ENCODE peak calls at places on chromosomes 7 and 10, in four cellular contexts. B is fibroblast of lung, D is neuronal stem cell, Y is MM.1S. A is an unnamed sample.
A peak's percentile ranks its signal among the peaks of the same experiment; 100 is the strongest.

GRCh38 chr7:16708496-16708895 is 45.1 kb upstream of the TSPAN13 start:
- DNase-seq in B (peak; percentile 44), D (no peak), Y (no peak), A (no peak)

GRCh38 chr7:105647591-105647990 is 66.3 kb upstream of the EFCAB10 start:
- DNase-seq in B (no peak), D (no peak), Y (no peak), A (no peak)

GRCh38 chr7:73615886-73616285 is 8.4 kb downstream of the MLXIPL start:
- DNase-seq in B (no peak), D (no peak), Y (no peak), A (peak; percentile 55)

GRCh38 chr7:32179567-32179966 is 109.4 kb upstream of the PDE1C start:
- DNase-seq in B (peak; percentile 71), D (no peak), Y (no peak), A (no peak)

GRCh38 chr7:150340024-150340749 is 1.2 kb downstream of the RARRES2 start:
- DNase-seq in B (peak; percentile 82), D (no peak), Y (no peak), A (no peak)

GRCh38 chr10:132328130-132328529 is 3.9 kb upstream of the LRRC27 start:
- DNase-seq in B (no peak), D (no peak), Y (no peak), A (no peak)

GRCh38 chr7:85602196-85602595 is 415.3 kb upstream of the SEMA3D start:
- DNase-seq in B (peak; percentile 18), D (no peak), Y (no peak), A (no peak)

GRCh38 chr10:95236068-95236903 is 42.2 kb downstream of the ACSM6 start:
- DNase-seq in B (peak; percentile 88), D (no peak), Y (peak; percentile 66), A (no peak)

GRCh38 chr7:92794386-92794785 is 42.0 kb downstream of the CDK6 start:
- DNase-seq in B (no peak), D (no peak), Y (no peak), A (no peak)

GRCh38 chr7:30596043-30596641 is 1.5 kb downstream of the GARS1 start:
- DNase-seq in B (peak; percentile 40), D (no peak), Y (peak; percentile 43), A (peak; percentile 68)

GRCh38 chr7:133691727-133692450 is 435.3 kb upstream of the LRGUK start:
- DNase-seq in B (no peak), D (no peak), Y (no peak), A (no peak)

GRCh38 chr7:24504871-24505270 is 68.4 kb upstream of the PALS2 start:
- DNase-seq in B (no peak), D (no peak), Y (no peak), A (no peak)

GRCh38 chr7:15556706-15557105 is 5.1 kb downstream of the AGMO start:
- DNase-seq in B (no peak), D (no peak), Y (no peak), A (no peak)

GRCh38 chr7:138207555-138207971 is 131.3 kb downstream of the AKR1D1 start:
- DNase-seq in B (no peak), D (no peak), Y (no peak), A (no peak)

GRCh38 chr10:34721201-34721840 is 93.8 kb downstream of the PARD3 start:
- DNase-seq in B (peak; percentile 88), D (no peak), Y (peak; percentile 90), A (no peak)

GRCh38 chr7:31791881-31792280 is 104.9 kb downstream of the PPP1R17 start:
- DNase-seq in B (peak; percentile 36), D (no peak), Y (no peak), A (no peak)

GRCh38 chr7:117283371-117283770 is 39.5 kb downstream of the WNT2 start:
- DNase-seq in B (peak; percentile 98), D (no peak), Y (no peak), A (no peak)

GRCh38 chr10:84469470-84469869 is 141.1 kb downstream of the CCSER2 start:
- DNase-seq in B (peak; percentile 30), D (no peak), Y (no peak), A (no peak)

GRCh38 chr7:108097703-108098102 is 32.5 kb downstream of the LAMB4 start:
- DNase-seq in B (no peak), D (no peak), Y (no peak), A (peak; percentile 45)

GRCh38 chr10:13056461-13057077 is 43.4 kb upstream of the OPTN start:
- DNase-seq in B (peak; percentile 12), D (no peak), Y (no peak), A (no peak)

GRCh38 chr7:95052692-95053091 is 145.3 kb downstream of the PPP1R9A start:
- DNase-seq in B (no peak), D (no peak), Y (no peak), A (no peak)

GRCh38 chr10:13920031-13920430 is 333.3 kb downstream of the PRPF18 start:
- DNase-seq in B (peak; percentile 49), D (no peak), Y (no peak), A (no peak)

GRCh38 chr10:113499066-113499465 is 53.8 kb upstream of the HABP2 start:
- DNase-seq in B (no peak), D (no peak), Y (no peak), A (no peak)

GRCh38 chr7:83306487-83306886 is 143.8 kb upstream of the PCLO start:
- DNase-seq in B (no peak), D (no peak), Y (no peak), A (no peak)

GRCh38 chr7:74612015-74612829 is 45.3 kb upstream of the GTF2I start:
- DNase-seq in B (peak; percentile 59), D (no peak), Y (no peak), A (no peak)

GRCh38 chr10:113853577-113854018 is 284 bp downstream of the DCLRE1A start:
- DNase-seq in B (no peak), D (peak; percentile 14), Y (no peak), A (no peak)

GRCh38 chr10:117461766-117462423 is 80.7 kb upstream of the EMX2 start:
- DNase-seq in B (peak; percentile 88), D (no peak), Y (no peak), A (no peak)

GRCh38 chr10:30435068-30435422 is 1.1 kb downstream of the MAP3K8 start:
- DNase-seq in B (peak; percentile 76), D (no peak), Y (peak; percentile 40), A (peak; percentile 78)

GRCh38 chr10:30434273-30435067 is 486 bp downstream of the MAP3K8 start:
- DNase-seq in B (peak; percentile 70), D (peak; percentile 45), Y (peak; percentile 73), A (peak; percentile 91)

GRCh38 chr10:30436688-30437038 is 2.7 kb downstream of the MAP3K8 start:
- DNase-seq in B (no peak), D (no peak), Y (peak; percentile 35), A (no peak)

GRCh38 chr10:30437039-30437781 is 3.2 kb downstream of the MAP3K8 start:
- DNase-seq in B (peak; percentile 87), D (no peak), Y (peak; percentile 62), A (peak; percentile 79)

DNA sequence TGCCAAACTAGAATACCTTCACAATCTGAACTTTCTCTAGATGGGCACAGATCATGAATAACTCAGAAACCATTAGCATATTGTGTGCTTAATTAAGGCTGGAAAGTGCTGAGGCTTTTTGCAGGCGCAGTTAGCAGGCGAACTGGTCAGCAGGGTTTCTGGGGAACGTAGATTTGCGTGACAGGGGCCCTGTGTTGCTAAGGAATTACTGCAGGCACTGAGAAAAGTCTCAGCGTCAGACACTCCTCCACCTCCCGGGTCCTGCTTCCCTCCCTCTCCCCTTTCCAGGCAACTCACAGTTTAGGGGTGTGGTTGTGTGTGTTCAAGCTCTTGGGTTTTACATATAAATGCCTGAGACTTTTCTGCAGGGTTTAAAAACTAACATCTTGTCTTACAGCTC is 2.2 kb downstream of the MAP3K8 start:
- DNase-seq in B (peak; percentile 87), D (peak; percentile 35), Y (peak; percentile 63), A (peak; percentile 82)
- H2AFZ ChIP-seq in B (no peak overlapping the region), D (no peak overlapping the region), Y (peak overlapping the region; percentile 22), A (no peak overlapping the region)

GRCh38 chr10:22701132-22701851 is 13.1 kb downstream of the PIP4K2A start:
- DNase-seq in B (no peak), D (no peak), Y (no peak), A (no peak)

GRCh38 chr10:22697101-22697500 is 17.3 kb downstream of the PIP4K2A start:
- DNase-seq in B (no peak), D (no peak), Y (no peak), A (no peak)

GRCh38 chr10:22699976-22700375 is 14.4 kb downstream of the PIP4K2A start:
- DNase-seq in B (no peak), D (no peak), Y (no peak), A (no peak)

GRCh38 chr10:22700489-22700888 is 13.9 kb downstream of the PIP4K2A start:
- DNase-seq in B (no peak), D (no peak), Y (no peak), A (no peak)

DNA sequence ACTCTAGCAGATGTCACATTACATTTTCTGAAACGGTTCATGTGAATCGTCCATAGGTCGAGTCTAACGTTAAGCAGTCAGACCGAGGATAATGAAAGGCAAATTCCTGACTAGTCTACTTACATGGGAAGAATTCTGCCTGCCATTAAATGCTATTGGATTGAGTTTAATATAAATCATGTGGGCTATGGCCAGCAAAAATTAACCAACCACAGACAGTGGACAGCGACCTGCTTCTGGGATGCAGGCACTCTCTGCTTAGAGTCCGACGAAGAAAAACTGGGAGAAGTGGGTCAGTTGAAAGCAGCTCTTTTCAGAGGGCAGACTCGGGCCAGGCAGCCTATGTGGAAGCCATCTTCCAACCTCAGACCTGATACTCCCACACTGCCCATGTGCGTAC is 16.6 kb downstream of the PIP4K2A start:
- DNase-seq in B (no peak), D (no peak), Y (no peak), A (no peak)
- H3K4me1 ChIP-seq in B (peaks cover 5% of the 10 kb centered on the region), D (peaks cover 4% of the 10 kb centered on the region), Y (peaks cover 16% of the 10 kb centered on the region), A (peaks cover 8% of the 10 kb centered on the region)

DNA sequence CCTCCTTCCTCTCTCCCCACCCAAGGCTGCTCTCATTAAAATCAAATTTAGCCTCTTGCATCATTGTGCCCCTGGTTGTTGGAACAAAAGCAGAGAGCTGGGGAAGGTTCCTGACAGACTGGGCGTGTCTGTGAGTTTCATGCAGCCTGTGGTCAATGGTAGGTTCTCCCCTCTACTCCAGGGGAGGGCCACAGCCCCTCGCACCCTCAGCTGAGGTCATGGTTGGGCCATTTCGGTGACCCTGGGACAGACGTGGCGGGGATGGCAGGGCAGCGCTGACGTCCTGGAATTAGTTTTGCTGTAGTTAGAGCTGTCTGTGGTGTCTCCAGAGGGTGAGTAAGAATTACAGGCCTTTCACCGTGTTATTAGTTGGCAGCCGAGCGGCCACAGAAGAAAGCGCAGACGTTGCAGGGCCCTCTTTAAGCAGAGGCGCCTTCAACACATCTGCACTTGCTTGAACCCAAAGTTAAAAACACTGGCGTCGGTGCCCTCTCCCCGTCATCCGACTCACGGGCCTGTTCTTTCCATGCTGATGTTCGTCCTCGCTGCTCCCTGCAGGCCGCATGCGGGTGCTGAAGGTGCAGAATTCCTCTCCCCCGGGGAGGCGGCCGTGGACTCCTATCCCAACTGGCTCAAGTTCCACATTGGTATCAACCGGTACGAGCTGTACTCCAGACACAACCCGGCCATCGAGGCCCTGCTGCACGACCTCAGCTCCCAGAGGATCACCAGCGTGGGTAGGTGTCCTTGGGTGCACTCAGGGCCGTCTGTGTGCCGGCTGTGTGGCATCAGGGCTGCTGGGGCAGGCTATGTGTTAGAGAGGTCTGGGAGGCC is 2.8 kb downstream of the FAM20C start:
- DNase-seq in B (peak; percentile 63), D (no peak), Y (no peak), A (no peak)
- H2AFZ ChIP-seq in B (no peak overlapping the region), D (peak overlapping the region; percentile 88), Y (no peak overlapping the region), A (no peak overlapping the region)

GRCh38 chr10:103544657-103545310 is 51.3 kb downstream of the NEURL1 start:
- DNase-seq in B (no peak), D (no peak), Y (no peak), A (no peak)

GRCh38 chr10:103546401-103546800 is 52.9 kb downstream of the NEURL1 start:
- DNase-seq in B (no peak), D (no peak), Y (no peak), A (no peak)

GRCh38 chr10:103543617-103544525 is 50.4 kb downstream of the NEURL1 start:
- DNase-seq in B (no peak), D (no peak), Y (no peak), A (no peak)

GRCh38 chr10:103545771-103546281 is 52.3 kb downstream of the NEURL1 start:
- DNase-seq in B (no peak), D (no peak), Y (peak; percentile 49), A (peak; percentile 48)

GRCh38 chr10:103545366-103545765 is 51.9 kb downstream of the NEURL1 start:
- DNase-seq in B (no peak), D (no peak), Y (no peak), A (peak; percentile 51)
- H3K4me1 ChIP-seq in B (no peaks in the 10 kb centered on the region), D (peaks cover 4% of the 10 kb centered on the region), Y (peaks cover 28% of the 10 kb centered on the region), A (peaks cover 85% of the 10 kb centered on the region)

A was measured in Karpas-422.